ENCODE peak calls at places on chromosomes 12 and 14, in nine cellular contexts. T is transverse colon, L is HCT116, R is left lung, X is testis, Z is left ventricle myocardium inferior, K is lung, H is upper lobe of left lung, E is adrenal gland. S is an unnamed sample. For H3K4me1 and H3K9me3, the result is how much of the 10 kb centered on the place peaks cover.

GRCh38 chr14:105468621-105469241 is 5.9 kb upstream of the CRIP2 start:
- DNase-seq in T (no peak), L (no peak), R (no peak), X (no peak), Z (peak), K (no peak), H (no peak), E (no peak), S (no peak)

GRCh38 chr12:28787151-28787550 is 361.9 kb upstream of the FAR2 start:
- DNase-seq in T (no peak), L (no peak), R (no peak), X (no peak), Z (no peak), K (no peak), H (no peak), E (no peak), S (no peak)

GRCh38 chr14:38121280-38121679 is 86.4 kb upstream of the SSTR1 start:
- DNase-seq in T (no peak), L (no peak), R (no peak), X (no peak), Z (no peak), K (no peak), H (no peak), E (no peak), S (no peak)

GRCh38 chr14:50823051-50823762 is 7.8 kb downstream of the NIN start:
- DNase-seq in T (no peak), L (no peak), R (no peak), X (no peak), Z (peak), K (no peak), H (no peak), E (no peak), S (no peak)

GRCh38 chr12:117980621-117981020 is 11.8 kb upstream of the KSR2 start:
- DNase-seq in T (no peak), L (no peak), R (no peak), X (no peak), Z (no peak), K (no peak), H (no peak), E (no peak), S (no peak)

GRCh38 chr14:79144891-79145290 is 974.7 kb downstream of the NRXN3 start:
- DNase-seq in T (no peak), L (no peak), R (no peak), X (no peak), Z (no peak), K (no peak), H (no peak), E (no peak), S (no peak)

GRCh38 chr14:100557658-100558057 is 29.6 kb downstream of the BEGAIN start:
- DNase-seq in T (peak), L (no peak), R (no peak), X (no peak), Z (no peak), K (no peak), H (peak), E (no peak), S (no peak)

GRCh38 chr12:112430929-112431328 is 12.2 kb downstream of the PTPN11 start:
- DNase-seq in T (no peak), L (no peak), R (no peak), X (no peak), Z (no peak), K (no peak), H (no peak), E (no peak), S (no peak)

GRCh38 chr12:1830981-1831930 is 10.9 kb downstream of the LRTM2 start:
- DNase-seq in T (peak), L (no peak), R (peak), X (peak), Z (peak), K (peak), H (peak), E (peak), S (no peak)

GRCh38 chr14:104214411-104214810 is 76.0 kb downstream of the KIF26A start:
- DNase-seq in T (peak), L (no peak), R (peak), X (no peak), Z (no peak), K (no peak), H (no peak), E (no peak), S (no peak)

GRCh38 chr12:70236990-70237389 is 6.2 kb upstream of the CNOT2 start:
- DNase-seq in T (no peak), L (no peak), R (no peak), X (no peak), Z (no peak), K (no peak), H (no peak), E (no peak), S (no peak)

GRCh38 chr12:130281157-130281799 is 56.4 kb upstream of the PIWIL1 start:
- DNase-seq in T (peak), L (no peak), R (peak), X (peak), Z (no peak), K (no peak), H (no peak), E (no peak), S (no peak)

GRCh38 chr12:26188132-26188531 is 7.2 kb upstream of the SSPN start:
- DNase-seq in T (no peak), L (no peak), R (no peak), X (no peak), Z (no peak), K (no peak), H (no peak), E (no peak), S (no peak)

GRCh38 chr14:105061428-105062047 is 3.7 kb downstream of the GPR132 start:
- DNase-seq in T (peak), L (no peak), R (peak), X (no peak), Z (peak), K (no peak), H (peak), E (peak), S (no peak)

GRCh38 chr12:70849265-70849960 is 71.1 kb downstream of the PTPRR start:
- DNase-seq in T (no peak), L (peak), R (no peak), X (no peak), Z (no peak), K (no peak), H (no peak), E (no peak), S (no peak)

GRCh38 chr12:119957135-119957534 is 31.9 kb upstream of the BICDL1 start:
- DNase-seq in T (no peak), L (no peak), R (no peak), X (no peak), Z (no peak), K (no peak), H (no peak), E (no peak), S (no peak)

GRCh38 chr14:82159624-82160023 is 626.0 kb upstream of the SEL1L start:
- DNase-seq in T (no peak), L (no peak), R (no peak), X (no peak), Z (no peak), K (no peak), H (no peak), E (no peak), S (no peak)

DNA sequence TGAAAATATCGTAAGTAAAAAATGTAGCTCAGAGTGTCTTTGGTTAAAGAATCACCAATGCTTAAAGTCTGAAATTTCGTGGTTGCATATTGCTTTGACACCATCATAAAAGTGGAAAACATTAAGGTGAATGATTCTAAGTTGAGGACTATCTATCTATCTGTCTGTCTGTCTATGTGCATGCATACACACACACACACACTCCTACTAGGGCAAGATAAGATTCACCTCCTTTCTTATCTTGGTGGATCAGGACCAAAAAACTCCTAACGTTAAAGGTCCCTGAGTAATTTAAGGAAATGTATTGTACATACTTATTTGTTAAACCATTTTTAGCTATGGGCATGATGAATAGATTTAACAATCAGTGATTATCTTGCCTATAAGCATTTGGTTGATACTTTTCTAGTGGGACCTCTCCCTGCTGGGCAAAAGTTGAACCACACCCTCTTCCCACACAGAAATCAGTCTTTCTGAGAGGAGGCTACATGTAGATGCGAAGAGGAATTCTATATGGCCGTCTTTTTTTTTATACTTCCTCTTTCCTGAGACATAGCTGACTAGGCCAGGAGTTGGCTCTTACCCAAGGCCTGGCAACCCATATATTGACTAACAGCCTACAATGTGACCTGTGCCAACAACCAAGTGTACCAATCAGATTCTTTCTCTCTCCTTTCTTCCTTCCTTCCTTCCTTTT is 19.3 kb upstream of the LLPH start:
- DNase-seq in T (peak), L (no peak), R (no peak), X (no peak), Z (no peak), K (peak), H (peak), E (peak), S (no peak)
- TF ChIP-seq CTCF in T (peak), L (peak), R (peak), X (peak), Z (peak), K (no peak), H (peak), E (peak), S (no peak)

GRCh38 chr14:68966872-68967301 is 12.2 kb downstream of the ACTN1 start:
- DNase-seq in T (no peak), L (no peak), R (no peak), X (no peak), Z (no peak), K (no peak), H (no peak), E (peak), S (no peak)
- H3K4me1 ChIP-seq in T (half or more), L (half or more), R (under half), X (half or more), Z (half or more), K (under half), H (half or more), E (under half), S (under half)

GRCh38 chr12:34300376-34301250 is 278.3 kb downstream of the ALG10 start:
- DNase-seq in T (no peak), L (no peak), R (peak), X (no peak), Z (no peak), K (no peak), H (no peak), E (no peak), S (no peak)
- H3K9me3 ChIP-seq in T (under half), L (under half), R (half or more), X (under half), Z (under half), K (half or more), H (under half), E (under half), S (half or more)

DNA sequence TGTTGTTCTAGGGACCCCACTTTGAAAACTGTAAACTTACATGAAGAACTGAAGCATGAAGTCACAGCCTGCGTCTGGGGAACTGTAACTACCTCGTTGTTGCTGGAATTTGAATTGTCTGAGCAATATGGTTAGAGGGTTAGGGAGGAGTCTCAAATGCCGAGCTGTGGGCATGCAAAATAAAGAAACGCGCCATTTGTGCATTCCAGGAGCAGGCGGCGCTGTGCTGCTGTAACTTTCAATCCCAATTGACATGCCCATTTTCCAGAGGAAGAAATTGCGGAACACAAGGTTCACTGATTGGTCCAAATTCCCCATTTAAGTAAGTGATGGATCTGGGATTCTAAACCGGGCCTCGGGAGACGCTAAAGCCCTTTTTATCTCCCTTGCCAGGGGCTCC is 61.3 kb downstream of the ZNF664 start:
- DNase-seq in T (no peak), L (no peak), R (no peak), X (no peak), Z (no peak), K (no peak), H (no peak), E (no peak), S (no peak)
- TF ChIP-seq CTCF in T (no peak), L (no peak), R (no peak), X (no peak), Z (no peak), K (no peak), H (no peak), E (no peak), S (no peak)

GRCh38 chr12:109240365-109240764 is 68.7 kb downstream of the FOXN4 start:
- DNase-seq in T (no peak), L (no peak), R (no peak), X (no peak), Z (no peak), K (no peak), H (no peak), E (no peak), S (no peak)

GRCh38 chr12:109236257-109236656 is 72.8 kb downstream of the FOXN4 start:
- DNase-seq in T (no peak), L (no peak), R (no peak), X (no peak), Z (no peak), K (no peak), H (no peak), E (no peak), S (no peak)

GRCh38 chr12:109241936-109242335 is 67.1 kb downstream of the FOXN4 start:
- DNase-seq in T (no peak), L (no peak), R (no peak), X (no peak), Z (no peak), K (no peak), H (no peak), E (no peak), S (no peak)

GRCh38 chr12:109239179-109239578 is 69.9 kb downstream of the FOXN4 start:
- DNase-seq in T (no peak), L (no peak), R (no peak), X (no peak), Z (no peak), K (no peak), H (no peak), E (no peak), S (no peak)

GRCh38 chr12:109239691-109240090 is 69.4 kb downstream of the FOXN4 start:
- DNase-seq in T (no peak), L (no peak), R (no peak), X (no peak), Z (no peak), K (no peak), H (no peak), E (no peak), S (no peak)
- H3K4me1 ChIP-seq in T (under half), L (under half), R (under half), X (under half), Z (under half), K (under half), H (under half), E (under half), S (under half)